ENCODE peak calls at places on chromosomes 1 and 21, in seven cellular contexts. S, I, X, Q, V, Z and T are unnamed samples.

GRCh38 chr21:29649370-29649963 is 290.3 kb downstream of the GRIK1 start:
- DNase-seq in S (no peak), I (no peak), X (peak), Q (no peak), V (no peak), Z (no peak), T (no peak)

GRCh38 chr1:101059945-101060542 is 34.5 kb upstream of the DPH5 start:
- DNase-seq in S (no peak), I (no peak), X (no peak), Q (no peak), V (no peak), Z (no peak), T (no peak)

GRCh38 chr1:29503441-29503840 is 267.1 kb downstream of the PTPRU start:
- DNase-seq in S (no peak), I (no peak), X (no peak), Q (no peak), V (no peak), Z (no peak), T (no peak)

GRCh38 chr1:201828451-201828819 is 522 bp upstream of the IPO9 start:
- DNase-seq in S (no peak), I (no peak), X (no peak), Q (no peak), V (no peak), Z (no peak), T (no peak)

GRCh38 chr21:14741237-14741636 is 195.1 kb upstream of the SAMSN1 start:
- DNase-seq in S (no peak), I (peak), X (no peak), Q (no peak), V (no peak), Z (no peak), T (peak)

GRCh38 chr1:49694251-49694827 is 329.4 kb downstream of the AGBL4 start:
- DNase-seq in S (no peak), I (no peak), X (no peak), Q (peak), V (no peak), Z (no peak), T (no peak)

GRCh38 chr21:44943686-44944550 is 4.1 kb downstream of the SLX9 start:
- DNase-seq in S (no peak), I (no peak), X (no peak), Q (no peak), V (no peak), Z (no peak), T (no peak)

GRCh38 chr1:19222573-19222972 is 12.5 kb upstream of the UBR4 start:
- DNase-seq in S (no peak), I (no peak), X (no peak), Q (no peak), V (no peak), Z (no peak), T (no peak)

GRCh38 chr1:59142663-59143487 is 154.0 kb upstream of the FGGY start:
- DNase-seq in S (no peak), I (peak), X (no peak), Q (no peak), V (no peak), Z (peak), T (peak)

GRCh38 chr1:44842763-44843655 is at the start of gene PTCH2:
- DNase-seq in S (no peak), I (no peak), X (peak), Q (peak), V (peak), Z (peak), T (peak)
- TF ChIP-seq JUND in S (no peak), I (no peak), X (no peak), Q (no peak), V (no peak), Z (no peak), T (no peak)

GRCh38 chr21:41832230-41833137 is 46.7 kb downstream of the PRDM15 start:
- DNase-seq in S (no peak), I (no peak), X (no peak), Q (no peak), V (no peak), Z (no peak), T (no peak)
- TF ChIP-seq JUND in S (no peak), I (no peak), X (no peak), Q (no peak), V (no peak), Z (no peak), T (no peak)

GRCh38 chr1:175845371-175845770 is 102.0 kb upstream of the TNR start:
- DNase-seq in S (no peak), I (no peak), X (no peak), Q (no peak), V (no peak), Z (no peak), T (no peak)
- TF ChIP-seq JUND in S (no peak), I (no peak), X (no peak), Q (no peak), V (no peak), Z (no peak), T (no peak)

GRCh38 chr1:206953626-206954025 is 7.4 kb upstream of the PIGR start:
- DNase-seq in S (no peak), I (no peak), X (no peak), Q (no peak), V (no peak), Z (no peak), T (peak)

GRCh38 chr1:206952182-206952581 is 5.9 kb upstream of the PIGR start:
- DNase-seq in S (no peak), I (no peak), X (no peak), Q (no peak), V (no peak), Z (peak), T (no peak)

GRCh38 chr1:206951318-206952105 is 5.2 kb upstream of the PIGR start:
- DNase-seq in S (no peak), I (no peak), X (no peak), Q (no peak), V (no peak), Z (peak), T (no peak)

GRCh38 chr1:206954616-206955342 is 8.5 kb upstream of the PIGR start:
- DNase-seq in S (no peak), I (no peak), X (no peak), Q (no peak), V (no peak), Z (no peak), T (no peak)

GRCh38 chr1:206953126-206953525 is 6.9 kb upstream of the PIGR start:
- DNase-seq in S (no peak), I (no peak), X (no peak), Q (no peak), V (no peak), Z (no peak), T (no peak)
- TF ChIP-seq JUND in S (no peak), I (no peak), X (no peak), Q (no peak), V (no peak), Z (no peak), T (no peak)

GRCh38 chr1:65431111-65431705 is 10.7 kb downstream of the LEPR start:
- DNase-seq in S (no peak), I (no peak), X (peak), Q (peak), V (no peak), Z (peak), T (peak)
- TF ChIP-seq JUND in S (no peak), I (no peak), X (no peak), Q (no peak), V (no peak), Z (no peak), T (no peak)

DNA sequence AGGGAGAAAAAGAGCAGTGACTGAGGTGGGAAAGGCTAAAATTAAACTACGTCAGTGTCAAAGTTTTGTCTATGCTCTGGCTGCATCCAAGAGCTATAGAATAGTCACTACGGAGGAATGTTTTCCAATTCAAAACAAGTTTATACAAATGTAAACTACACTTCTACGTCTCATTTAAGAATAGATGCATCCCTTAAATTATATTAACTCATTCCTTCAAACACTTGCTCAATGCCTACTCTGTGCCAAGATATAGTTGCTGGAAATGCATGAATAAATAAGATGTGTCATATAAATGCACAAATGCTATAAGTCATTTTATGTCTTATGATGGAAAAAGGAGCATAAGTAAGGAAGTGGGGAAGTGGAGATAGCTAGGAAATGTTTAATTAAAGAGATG is 4.2 kb upstream of the COLGALT2 start:
- DNase-seq in S (no peak), I (no peak), X (no peak), Q (no peak), V (no peak), Z (no peak), T (no peak)
- TF ChIP-seq JUND in S (no peak), I (no peak), X (no peak), Q (no peak), V (no peak), Z (no peak), T (no peak)

GRCh38 chr1:227901906-227902640 is 45.7 kb downstream of the WNT9A start:
- DNase-seq in S (no peak), I (peak), X (peak), Q (peak), V (no peak), Z (peak), T (peak)
- TF ChIP-seq JUND in S (no peak), I (no peak), X (no peak), Q (no peak), V (no peak), Z (no peak), T (no peak)

GRCh38 chr1:64877151-64877550 is 89.2 kb downstream of the JAK1 start:
- DNase-seq in S (no peak), I (no peak), X (no peak), Q (no peak), V (no peak), Z (no peak), T (no peak)
- TF ChIP-seq JUND in S (no peak), I (no peak), X (no peak), Q (no peak), V (no peak), Z (no peak), T (no peak)